ENCODE peak calls at places on chromosomes 2 and 18, in five cellular contexts. One of them, this sample, is unnamed.
A peak's percentile ranks its signal among the peaks of the same experiment; 100 is the strongest.

GRCh38 chr18:46069524-46069923 is 2.5 kb downstream of the PSTPIP2 start:
- DNase-seq in H1: no peak
- DNase-seq in breast epithelium: no peak
- DNase-seq in SK-N-MC: no peak
- DNase-seq in K562: no peak
- DNase-seq in this sample: no peak

GRCh38 chr2:134758632-134759031 is 39.8 kb upstream of the TMEM163 start:
- DNase-seq in SK-N-MC: no peak
- DNase-seq in breast epithelium: no peak
- DNase-seq in H1: no peak
- DNase-seq in K562: no peak
- DNase-seq in this sample: no peak

GRCh38 chr2:135124924-135125886 is 73.1 kb downstream of the RAB3GAP1 start:
- DNase-seq in breast epithelium: no peak
- DNase-seq in H1: no peak
- DNase-seq in K562: no peak
- DNase-seq in SK-N-MC: no peak
- DNase-seq in this sample: no peak

GRCh38 chr18:8673276-8674209 is 31.8 kb upstream of the MTCL1 start:
- DNase-seq in SK-N-MC: no peak
- DNase-seq in H1: no peak
- DNase-seq in breast epithelium: no peak
- DNase-seq in K562: no peak
- DNase-seq in this sample: no peak

GRCh38 chr2:180573951-180574350 is 406.5 kb upstream of the UBE2E3 start:
- DNase-seq in K562: no peak
- DNase-seq in breast epithelium: no peak
- DNase-seq in SK-N-MC: no peak
- DNase-seq in H1: no peak
- DNase-seq in this sample: no peak

GRCh38 chr2:214575030-214575949 is 164.4 kb downstream of the VWC2L start:
- DNase-seq in SK-N-MC: no peak
- DNase-seq in K562: no peak
- DNase-seq in breast epithelium: no peak
- DNase-seq in H1: no peak
- DNase-seq in this sample: no peak

GRCh38 chr2:64750001-64750816 is 96.5 kb upstream of the SERTAD2 start:
- DNase-seq in H1: no peak
- DNase-seq in K562: peak; percentile 31
- DNase-seq in SK-N-MC: peak; percentile 34
- DNase-seq in breast epithelium: peak; percentile 55
- DNase-seq in this sample: peak; percentile 58

GRCh38 chr2:36441816-36442215 is 86.2 kb downstream of the CRIM1 start:
- DNase-seq in breast epithelium: no peak
- DNase-seq in SK-N-MC: no peak
- DNase-seq in K562: no peak
- DNase-seq in H1: no peak
- DNase-seq in this sample: no peak

GRCh38 chr18:53458944-53459580 is 765.4 kb downstream of the MBD2 start:
- DNase-seq in K562: no peak
- DNase-seq in breast epithelium: no peak
- DNase-seq in H1: peak; percentile 19
- DNase-seq in SK-N-MC: peak; percentile 8
- DNase-seq in this sample: no peak

GRCh38 chr2:215293879-215294278 is 18.0 kb upstream of the ATIC start:
- DNase-seq in K562: no peak
- DNase-seq in breast epithelium: no peak
- DNase-seq in H1: no peak
- DNase-seq in SK-N-MC: no peak
- DNase-seq in this sample: peak; percentile 45

GRCh38 chr2:17648571-17648970 is 105.0 kb downstream of the SMC6 start:
- DNase-seq in K562: no peak
- DNase-seq in breast epithelium: no peak
- DNase-seq in H1: no peak
- DNase-seq in SK-N-MC: no peak
- DNase-seq in this sample: no peak

GRCh38 chr18:69689081-69689759 is 258.5 kb downstream of the CD226 start:
- DNase-seq in H1: no peak
- DNase-seq in SK-N-MC: no peak
- DNase-seq in K562: no peak
- DNase-seq in breast epithelium: no peak
- DNase-seq in this sample: no peak

GRCh38 chr2:144995482-144995881 is 475.6 kb upstream of the ZEB2 start:
- DNase-seq in SK-N-MC: no peak
- DNase-seq in K562: no peak
- DNase-seq in breast epithelium: no peak
- DNase-seq in H1: no peak
- DNase-seq in this sample: no peak

GRCh38 chr18:33210575-33211189 is 229.8 kb downstream of the CCDC178 start:
- DNase-seq in H1: no peak
- DNase-seq in K562: no peak
- DNase-seq in breast epithelium: no peak
- DNase-seq in SK-N-MC: peak; percentile 47
- DNase-seq in this sample: no peak

GRCh38 chr2:109343460-109343859 is 214.5 kb downstream of the SH3RF3 start:
- DNase-seq in K562: no peak
- DNase-seq in H1: no peak
- DNase-seq in SK-N-MC: no peak
- DNase-seq in breast epithelium: no peak
- DNase-seq in this sample: no peak

GRCh38 chr2:32678825-32679224 is 51.0 kb downstream of the TTC27 start:
- DNase-seq in H1: no peak
- DNase-seq in K562: no peak
- DNase-seq in breast epithelium: no peak
- DNase-seq in SK-N-MC: no peak
- DNase-seq in this sample: no peak

GRCh38 chr2:231399853-231400667 is 4.5 kb downstream of the B3GNT7 start:
- DNase-seq in K562: no peak
- DNase-seq in H1: no peak
- DNase-seq in breast epithelium: no peak
- DNase-seq in SK-N-MC: no peak
- DNase-seq in this sample: peak; percentile 64

GRCh38 chr2:63594622-63595021 is 5.9 kb downstream of the MDH1 start:
- DNase-seq in SK-N-MC: no peak
- DNase-seq in H1: no peak
- DNase-seq in breast epithelium: no peak
- DNase-seq in K562: no peak
- DNase-seq in this sample: no peak

GRCh38 chr2:223526106-223526505 is 76.1 kb downstream of the SCG2 start:
- DNase-seq in H1: no peak
- DNase-seq in SK-N-MC: no peak
- DNase-seq in K562: no peak
- DNase-seq in breast epithelium: no peak
- DNase-seq in this sample: no peak

GRCh38 chr18:68429809-68430208 is 285.1 kb downstream of the TMX3 start:
- DNase-seq in H1: no peak
- DNase-seq in breast epithelium: no peak
- DNase-seq in SK-N-MC: no peak
- DNase-seq in K562: no peak
- DNase-seq in this sample: no peak

GRCh38 chr2:232871835-232872736 is 2.0 kb downstream of the SNORC start:
- DNase-seq in SK-N-MC: no peak
- DNase-seq in breast epithelium: peak; percentile 88
- DNase-seq in H1: no peak
- DNase-seq in K562: no peak
- DNase-seq in this sample: no peak

GRCh38 chr2:239132156-239132709 is 268.6 kb downstream of the HDAC4 start:
- DNase-seq in K562: no peak
- DNase-seq in breast epithelium: no peak
- DNase-seq in SK-N-MC: no peak
- DNase-seq in H1: no peak
- DNase-seq in this sample: no peak

GRCh38 chr2:64989982-64990614 is 899 bp downstream of the SLC1A4 start:
- DNase-seq in H1: no peak
- DNase-seq in SK-N-MC: no peak
- DNase-seq in K562: peak; percentile 27
- DNase-seq in breast epithelium: no peak
- DNase-seq in this sample: peak; percentile 28

GRCh38 chr2:176150338-176151198 is 782 bp upstream of the HOXD4 start:
- DNase-seq in H1: no peak
- DNase-seq in K562: no peak
- DNase-seq in SK-N-MC: no peak
- DNase-seq in breast epithelium: no peak
- DNase-seq in this sample: peak; percentile 14

GRCh38 chr2:227824711-227825110 is 11.1 kb downstream of the CCL20 start:
- DNase-seq in breast epithelium: no peak
- DNase-seq in SK-N-MC: no peak
- DNase-seq in K562: no peak
- DNase-seq in H1: no peak
- DNase-seq in this sample: no peak

GRCh38 chr2:236545814-236546480 is 23.7 kb upstream of the ACKR3 start:
- DNase-seq in SK-N-MC: no peak
- DNase-seq in H1: no peak
- DNase-seq in K562: no peak
- DNase-seq in breast epithelium: no peak
- DNase-seq in this sample: no peak

GRCh38 chr2:109154226-109154625 is 25.2 kb downstream of the SH3RF3 start:
- DNase-seq in H1: no peak
- DNase-seq in SK-N-MC: no peak
- DNase-seq in K562: no peak
- DNase-seq in breast epithelium: no peak
- DNase-seq in this sample: no peak

GRCh38 chr2:224983719-224984388 is 58.4 kb downstream of the DOCK10 start:
- DNase-seq in H1: no peak
- DNase-seq in breast epithelium: no peak
- DNase-seq in SK-N-MC: no peak
- DNase-seq in K562: no peak
- DNase-seq in this sample: no peak

GRCh38 chr2:37655442-37655841 is 16.0 kb downstream of the CDC42EP3 start:
- DNase-seq in K562: no peak
- DNase-seq in SK-N-MC: no peak
- DNase-seq in breast epithelium: no peak
- DNase-seq in H1: no peak
- DNase-seq in this sample: no peak

GRCh38 chr2:37654932-37655331 is 16.5 kb downstream of the CDC42EP3 start:
- DNase-seq in K562: no peak
- DNase-seq in H1: no peak
- DNase-seq in breast epithelium: no peak
- DNase-seq in SK-N-MC: no peak
- DNase-seq in this sample: no peak

GRCh38 chr2:37653093-37653492 is 18.3 kb downstream of the CDC42EP3 start:
- DNase-seq in H1: no peak
- DNase-seq in breast epithelium: no peak
- DNase-seq in K562: no peak
- DNase-seq in SK-N-MC: no peak
- DNase-seq in this sample: no peak

GRCh38 chr2:37654419-37654818 is 17.0 kb downstream of the CDC42EP3 start:
- DNase-seq in breast epithelium: no peak
- DNase-seq in H1: no peak
- DNase-seq in SK-N-MC: no peak
- DNase-seq in K562: no peak
- DNase-seq in this sample: no peak

GRCh38 chr2:37653805-37654378 is 17.6 kb downstream of the CDC42EP3 start:
- DNase-seq in SK-N-MC: no peak
- DNase-seq in breast epithelium: peak; percentile 54
- DNase-seq in K562: no peak
- DNase-seq in H1: no peak
- DNase-seq in this sample: no peak
- TF ChIP-seq POLR2AphosphoS5 in SK-N-MC: no peak
- TF ChIP-seq POLR2AphosphoS5 in breast epithelium: no peak
- TF ChIP-seq POLR2AphosphoS5 in K562: no peak
- TF ChIP-seq POLR2AphosphoS5 in H1: no peak
- TF ChIP-seq POLR2AphosphoS5 in this sample: peak; percentile 62

DNA sequence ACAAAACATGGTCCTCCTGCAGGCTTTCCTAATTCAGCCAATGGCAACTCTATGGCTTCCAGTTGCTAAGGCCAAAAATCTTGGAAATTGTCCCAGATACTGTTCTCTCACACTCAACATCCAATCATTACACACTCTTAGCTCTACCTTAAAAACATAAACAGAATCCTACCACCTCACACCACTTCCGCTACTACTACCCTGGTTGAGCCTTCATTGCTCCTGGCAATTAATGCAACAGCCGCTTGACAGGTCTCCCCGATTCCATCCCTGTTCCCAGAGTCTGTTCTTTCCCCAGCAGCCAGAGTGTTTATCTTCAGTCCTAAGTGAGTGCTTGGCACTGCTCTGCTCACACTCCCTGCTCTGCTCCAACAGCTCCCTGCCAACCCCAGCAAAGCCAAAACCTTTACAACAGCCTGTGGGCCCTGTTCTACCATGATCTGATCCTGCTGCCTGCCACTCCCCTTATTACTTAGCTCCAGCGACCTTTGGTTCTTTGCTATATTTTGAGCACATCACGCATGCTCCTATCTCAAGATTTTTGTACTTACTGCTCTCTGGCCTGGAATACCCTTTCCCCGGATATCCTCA is 67.5 kb upstream of the AMMECR1L start:
- DNase-seq in breast epithelium: no peak
- DNase-seq in K562: no peak
- DNase-seq in SK-N-MC: no peak
- DNase-seq in H1: no peak
- DNase-seq in this sample: peak; percentile 64
- H3K27ac ChIP-seq in breast epithelium: no peak overlapping the region
- H3K27ac ChIP-seq in K562: no peak overlapping the region
- H3K27ac ChIP-seq in SK-N-MC: no peak overlapping the region
- H3K27ac ChIP-seq in H1: no peak overlapping the region
- H3K27ac ChIP-seq in this sample: peak overlapping the region; percentile 45

GRCh38 chr2:9982891-9983290 is 31.4 kb downstream of the GRHL1 start:
- DNase-seq in SK-N-MC: no peak
- DNase-seq in H1: no peak
- DNase-seq in breast epithelium: no peak
- DNase-seq in K562: no peak
- DNase-seq in this sample: no peak

GRCh38 chr2:9981646-9982045 is 30.2 kb downstream of the GRHL1 start:
- DNase-seq in SK-N-MC: no peak
- DNase-seq in K562: no peak
- DNase-seq in H1: no peak
- DNase-seq in breast epithelium: no peak
- DNase-seq in this sample: no peak

GRCh38 chr2:9983413-9984216 is 32.1 kb downstream of the GRHL1 start:
- DNase-seq in K562: no peak
- DNase-seq in SK-N-MC: no peak
- DNase-seq in breast epithelium: no peak
- DNase-seq in H1: no peak
- DNase-seq in this sample: no peak

GRCh38 chr2:9980520-9980919 is 29.0 kb downstream of the GRHL1 start:
- DNase-seq in K562: no peak
- DNase-seq in breast epithelium: no peak
- DNase-seq in SK-N-MC: no peak
- DNase-seq in H1: no peak
- DNase-seq in this sample: no peak

GRCh38 chr2:9982248-9982647 is 30.8 kb downstream of the GRHL1 start:
- DNase-seq in SK-N-MC: no peak
- DNase-seq in H1: no peak
- DNase-seq in breast epithelium: no peak
- DNase-seq in K562: no peak
- DNase-seq in this sample: no peak
- TF ChIP-seq POLR2AphosphoS5 in SK-N-MC: no peak
- TF ChIP-seq POLR2AphosphoS5 in H1: no peak
- TF ChIP-seq POLR2AphosphoS5 in breast epithelium: no peak
- TF ChIP-seq POLR2AphosphoS5 in K562: no peak
- TF ChIP-seq POLR2AphosphoS5 in this sample: no peak

DNA sequence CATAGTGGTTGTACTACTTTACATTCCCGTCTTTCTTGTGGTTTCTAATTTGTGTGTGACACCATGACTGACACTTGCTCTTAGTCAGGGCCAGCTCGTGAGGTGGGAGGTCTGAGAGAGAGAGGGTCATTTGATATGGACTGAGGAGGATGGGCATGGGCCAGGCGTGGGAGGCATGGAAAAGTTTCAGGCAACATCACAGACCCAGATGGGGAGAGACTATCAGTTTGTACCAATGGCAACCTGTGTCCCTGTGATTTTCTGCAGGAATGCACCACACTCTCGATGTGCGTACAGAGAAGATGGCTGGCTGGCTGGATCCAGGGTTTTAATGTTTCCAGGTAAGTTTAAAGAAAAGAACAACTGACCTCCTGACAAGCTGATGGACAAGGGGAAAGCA is 273.6 kb downstream of the CYRIA start:
- DNase-seq in SK-N-MC: no peak
- DNase-seq in K562: no peak
- DNase-seq in H1: no peak
- DNase-seq in breast epithelium: no peak
- DNase-seq in this sample: no peak
- H3K27ac ChIP-seq in SK-N-MC: no peak overlapping the region
- H3K27ac ChIP-seq in K562: no peak overlapping the region
- H3K27ac ChIP-seq in H1: no peak overlapping the region
- H3K27ac ChIP-seq in breast epithelium: no peak overlapping the region
- H3K27ac ChIP-seq in this sample: no peak overlapping the region

This sample was measured in stomach.